ENCODE peak calls at places on chromosomes 5 and 9, in six cellular contexts. M is CD8-positive, alpha-beta T cell; S is Calu3; O is PC-3; G is heart left ventricle; F is GM20000. L is an unnamed sample.

GRCh38 chr9:3887798-3888495 is 362.1 kb upstream of the RFX3 start:
- DNase-seq in O (peak; percentile 40), M (no peak), S (no peak), G (no peak), F (no peak), L (no peak)

GRCh38 chr5:43802119-43802518 is 199.1 kb downstream of the NNT start:
- DNase-seq in F (no peak), O (no peak), S (no peak), M (no peak), G (no peak), L (no peak)

GRCh38 chr5:95731571-95732554 is 727 bp downstream of the RHOBTB3 start:
- DNase-seq in O (peak; percentile 18), G (peak; percentile 52), M (no peak), F (peak; percentile 37), S (peak; percentile 50), L (peak; percentile 42)

GRCh38 chr9:133994359-133995011 is 2.4 kb upstream of the VAV2 start:
- DNase-seq in G (peak; percentile 75), S (peak; percentile 86), M (peak; percentile 68), F (peak; percentile 89), O (peak; percentile 71), L (peak; percentile 74)

GRCh38 chr5:179118338-179118737 is 58.2 kb downstream of the ZNF354C start:
- DNase-seq in M (no peak), O (peak; percentile 41), S (no peak), G (no peak), F (no peak), L (no peak)

GRCh38 chr5:55920784-55921183 is 69.6 kb downstream of the IL31RA start:
- DNase-seq in G (no peak), O (peak; percentile 29), S (peak; percentile 29), F (peak; percentile 1), M (no peak), L (no peak)

GRCh38 chr9:4743131-4743875 is 2.3 kb upstream of the AK3 start:
- DNase-seq in S (no peak), F (no peak), O (no peak), G (no peak), M (no peak), L (no peak)

GRCh38 chr5:160213537-160213936 is 15.8 kb upstream of the FABP6 start:
- DNase-seq in O (peak; percentile 22), S (no peak), G (no peak), F (no peak), M (no peak), L (no peak)

GRCh38 chr5:178467261-178468195 is 122.7 kb downstream of the COL23A1 start:
- DNase-seq in S (no peak), O (peak; percentile 59), G (peak; percentile 48), F (no peak), M (no peak), L (no peak)

GRCh38 chr9:126491256-126491879 is 122.4 kb upstream of the LMX1B start:
- DNase-seq in S (peak; percentile 59), M (peak; percentile 48), O (peak; percentile 70), F (peak; percentile 74), G (no peak), L (no peak)

GRCh38 chr5:142966146-142966455 is 195.9 kb downstream of the ARHGAP26 start:
- DNase-seq in G (no peak), M (no peak), O (peak; percentile 2), S (no peak), F (no peak), L (no peak)

GRCh38 chr5:122151640-122152039 is 22.3 kb downstream of the ZNF474 start:
- DNase-seq in S (no peak), M (no peak), O (peak; percentile 40), G (no peak), F (no peak), L (no peak)

GRCh38 chr5:150219142-150219541 is 29.3 kb downstream of the SLC6A7 start:
- DNase-seq in O (no peak), S (no peak), M (no peak), G (no peak), F (no peak), L (no peak)

GRCh38 chr9:10135553-10135952 is 477.2 kb downstream of the PTPRD start:
- DNase-seq in M (no peak), S (no peak), G (no peak), F (no peak), O (no peak), L (no peak)

GRCh38 chr9:134010774-134011173 is 14.5 kb upstream of the BRD3OS start:
- DNase-seq in O (no peak), G (no peak), M (no peak), S (peak; percentile 30), F (no peak), L (no peak)

GRCh38 chr5:69265931-69266330 is 31.2 kb downstream of the CDK7 start:
- DNase-seq in S (peak; percentile 11), M (no peak), G (no peak), O (peak; percentile 7), F (no peak), L (no peak)

GRCh38 chr9:99385215-99385614 is 163.1 kb downstream of the SEC61B start:
- DNase-seq in S (no peak), G (no peak), M (no peak), O (no peak), F (no peak), L (no peak)

GRCh38 chr5:32193591-32193990 is 19.5 kb upstream of the GOLPH3 start:
- DNase-seq in G (peak; percentile 93), S (peak; percentile 92), F (no peak), O (peak; percentile 85), M (no peak), L (peak; percentile 58)

GRCh38 chr9:122900791-122901190 is 4.4 kb downstream of the RC3H2 start:
- DNase-seq in G (no peak), S (no peak), F (peak; percentile 45), O (peak; percentile 21), M (no peak), L (no peak)

GRCh38 chr9:121671612-121672155 is 20.2 kb downstream of the DAB2IP start:
- DNase-seq in S (no peak), M (no peak), F (no peak), G (no peak), O (no peak), L (no peak)

GRCh38 chr5:75239681-75240080 is 3.0 kb upstream of the ANKRD31 start:
- DNase-seq in M (no peak), O (peak; percentile 74), G (no peak), F (no peak), S (peak; percentile 33), L (no peak)

GRCh38 chr9:133589454-133590227 is 19.5 kb downstream of the FAM163B start:
- DNase-seq in S (no peak), G (no peak), M (peak; percentile 10), F (no peak), O (no peak), L (no peak)

GRCh38 chr5:80686757-80687156 is 32.0 kb upstream of the DHFR start:
- DNase-seq in F (no peak), O (peak; percentile 40), G (no peak), S (no peak), M (no peak), L (no peak)

GRCh38 chr5:120615967-120616645 is 152.0 kb downstream of the PRR16 start:
- DNase-seq in F (no peak), M (no peak), S (no peak), O (peak; percentile 66), G (no peak), L (no peak)

GRCh38 chr9:90002299-90003045 is 397.7 kb downstream of the GADD45G start:
- DNase-seq in G (no peak), S (no peak), O (no peak), F (no peak), M (no peak), L (no peak)

GRCh38 chr5:55030220-55030619 is 6.2 kb downstream of the GZMK start:
- DNase-seq in S (no peak), M (no peak), G (no peak), O (no peak), F (no peak), L (no peak)

GRCh38 chr9:133429216-133429613 is 7.0 kb downstream of the ADAMTS13 start:
- DNase-seq in G (no peak), F (peak; percentile 66), O (no peak), M (no peak), S (no peak), L (no peak)

GRCh38 chr9:35161713-35162604 is at the start of gene UNC13B:
- DNase-seq in O (peak; percentile 87), F (peak; percentile 73), G (peak; percentile 95), S (peak; percentile 95), M (peak; percentile 66), L (peak; percentile 89)
- TF ChIP-seq CTCF in O (no peak), F (no peak), G (no peak), S (no peak), M (no peak), L (no peak)

DNA sequence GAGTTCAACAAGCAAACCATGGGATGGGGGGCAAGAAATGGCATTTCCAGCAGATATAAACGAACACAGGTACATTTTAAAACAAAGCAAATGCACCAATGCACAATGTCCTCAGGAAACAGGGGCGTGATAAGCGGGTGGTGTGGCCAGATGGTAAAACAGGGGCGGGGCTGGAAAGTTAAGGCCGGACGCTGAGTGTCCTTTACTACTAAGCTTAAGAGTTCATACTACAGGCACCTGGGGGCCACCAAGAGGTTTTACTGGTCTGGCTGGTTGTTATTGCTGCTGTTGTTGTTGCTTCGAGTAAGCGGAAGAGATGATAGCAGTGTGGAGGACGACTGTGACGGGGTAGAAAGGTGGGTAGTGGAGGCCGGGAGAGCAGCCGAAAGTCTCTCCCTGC is 99.8 kb downstream of the ATPSCKMT start:
- DNase-seq in M (no peak), O (no peak), G (no peak), S (no peak), F (no peak), L (no peak)
- TF ChIP-seq CTCF in M (no peak), O (no peak), G (no peak), S (no peak), F (no peak), L (no peak)

DNA sequence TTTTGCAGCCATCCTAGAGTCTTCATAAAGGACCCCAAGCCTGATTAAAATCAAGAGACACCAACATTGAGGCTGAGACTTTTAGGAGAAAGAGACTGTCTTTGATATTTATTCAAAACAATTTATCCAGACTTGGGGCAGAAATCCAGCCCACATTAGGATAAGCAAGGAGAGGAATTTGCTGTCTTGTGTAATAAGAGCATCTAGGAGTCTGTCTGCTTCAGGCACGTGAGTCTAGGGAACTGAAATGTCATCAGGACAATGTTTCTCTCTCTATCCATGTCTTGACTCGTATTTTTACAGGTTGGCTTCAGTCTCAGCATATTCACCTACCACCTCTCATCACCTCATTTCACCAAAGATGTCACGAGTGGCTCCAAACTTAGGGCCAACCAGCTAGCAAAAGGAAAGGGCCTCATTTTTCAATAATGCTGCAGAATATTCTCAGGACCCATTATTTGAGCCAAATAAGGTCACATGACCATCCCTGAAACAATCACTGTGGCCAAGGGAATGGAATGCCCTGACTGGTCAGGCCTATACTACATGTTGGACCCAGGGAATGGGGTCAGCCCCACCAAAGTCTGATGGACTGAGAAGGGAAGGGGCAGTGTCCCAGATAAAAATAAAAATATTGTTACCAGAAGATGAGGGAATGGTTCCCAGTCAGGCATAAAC is 70.3 kb upstream of the SAP30L start:
- DNase-seq in O (no peak), G (no peak), M (no peak), F (no peak), S (no peak), L (no peak)
- TF ChIP-seq CTCF in O (no peak), G (no peak), M (no peak), F (no peak), S (no peak), L (no peak)

DNA sequence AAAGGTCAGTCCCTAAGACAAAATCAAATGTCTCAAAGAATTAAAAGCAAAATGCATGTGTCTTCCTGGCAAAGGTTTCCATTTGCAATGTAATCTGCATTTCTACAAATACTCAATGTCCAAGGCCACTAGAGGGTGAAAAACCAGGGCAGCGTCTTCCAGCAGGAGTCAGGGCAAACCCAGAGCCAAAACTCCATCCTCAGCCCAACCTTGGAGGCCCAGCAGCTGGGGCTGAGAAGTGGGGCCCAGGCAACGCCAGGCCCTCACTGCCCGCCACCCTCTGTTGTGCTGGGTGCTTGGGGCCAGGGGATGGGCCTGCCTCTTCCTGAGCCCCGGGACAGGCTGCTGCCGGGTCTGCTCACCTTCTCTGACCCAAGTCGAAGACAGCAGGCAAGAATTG is 200.1 kb downstream of the PAX5 start:
- DNase-seq in G (no peak), S (no peak), F (no peak), O (no peak), M (no peak), L (no peak)
- TF ChIP-seq CTCF in G (no peak), S (no peak), F (no peak), O (no peak), M (no peak), L (no peak)

L was measured in omental fat pad.